ENCODE peak calls at places on chromosome 12, in eight cellular contexts. M is GM06990, K is GM12865, N is IMR-90, R is endodermal cell, V is A549, B is ovary, T is tibial nerve. S is an unnamed sample.

GRCh38 chr12:43861015-43861846 is 25.4 kb downstream of the TMEM117 start:
- DNase-seq in N (peak; percentile 49), R (no peak), V (no peak), B (no peak), T (no peak), M (no peak), K (no peak), S (no peak)

GRCh38 chr12:92582888-92583287 is 119.9 kb upstream of the PLEKHG7 start:
- DNase-seq in R (no peak), B (no peak), V (no peak), K (no peak), N (no peak), M (no peak), T (no peak), S (no peak)

GRCh38 chr12:62006076-62006732 is 254.0 kb upstream of the USP15 start:
- DNase-seq in T (no peak), M (no peak), N (peak; percentile 36), B (no peak), V (peak; percentile 61), R (peak; percentile 69), K (peak; percentile 50), S (no peak)

GRCh38 chr12:1305063-1305434 is 289.3 kb downstream of the FBXL14 start:
- DNase-seq in M (no peak), V (no peak), T (no peak), R (no peak), N (no peak), K (no peak), B (no peak), S (no peak)

GRCh38 chr12:47193066-47193465 is 113.3 kb upstream of the AMIGO2 start:
- DNase-seq in B (no peak), R (no peak), N (no peak), K (no peak), M (no peak), T (no peak), V (no peak), S (no peak)

GRCh38 chr12:41103614-41104013 is 84.5 kb upstream of the PDZRN4 start:
- DNase-seq in K (no peak), N (no peak), R (no peak), T (no peak), V (no peak), B (no peak), M (no peak), S (no peak)

GRCh38 chr12:26818636-26819035 is 14.4 kb downstream of the ITPR2 start:
- DNase-seq in R (no peak), T (no peak), B (no peak), N (no peak), V (no peak), K (no peak), M (no peak), S (no peak)

GRCh38 chr12:108807996-108808725 is 49.2 kb downstream of the SSH1 start:
- DNase-seq in N (no peak), T (no peak), V (no peak), B (no peak), M (no peak), K (no peak), R (no peak), S (no peak)

GRCh38 chr12:109762673-109763191 is 49.1 kb downstream of the FAM222A start:
- DNase-seq in T (no peak), V (no peak), R (peak; percentile 38), K (no peak), N (no peak), M (no peak), B (peak; percentile 8), S (no peak)

GRCh38 chr12:122834229-122834920 is 882 bp upstream of the HIP1R start:
- DNase-seq in K (no peak), M (no peak), N (peak; percentile 44), V (peak; percentile 79), T (no peak), B (no peak), R (peak; percentile 92), S (no peak)

GRCh38 chr12:95653761-95654546 is 102.7 kb upstream of the USP44 start:
- DNase-seq in V (peak; percentile 92), B (no peak), R (peak; percentile 66), K (peak; percentile 5), N (peak; percentile 96), T (no peak), M (no peak), S (no peak)

GRCh38 chr12:126908765-126909142 is 1358.2 kb upstream of the TMEM132C start:
- DNase-seq in M (no peak), T (no peak), N (no peak), B (no peak), R (no peak), V (no peak), K (no peak), S (no peak)

GRCh38 chr12:66269757-66270383 is 32.4 kb upstream of the HELB start:
- DNase-seq in V (peak; percentile 53), T (no peak), B (no peak), M (peak; percentile 29), R (peak; percentile 80), N (peak; percentile 62), K (peak; percentile 52), S (peak; percentile 18)

GRCh38 chr12:93778306-93778705 is 101.1 kb downstream of the CRADD start:
- DNase-seq in M (no peak), N (peak; percentile 88), B (peak; percentile 69), R (no peak), V (no peak), K (no peak), T (no peak), S (no peak)

GRCh38 chr12:24113701-24114100 is 164.2 kb upstream of the SOX5 start:
- DNase-seq in R (no peak), B (no peak), V (no peak), N (peak; percentile 12), T (no peak), M (no peak), K (no peak), S (no peak)

GRCh38 chr12:39959016-39959415 is 146.9 kb downstream of the SLC2A13 start:
- DNase-seq in K (no peak), V (no peak), B (no peak), N (no peak), M (no peak), R (no peak), T (no peak), S (no peak)

GRCh38 chr12:43551971-43552559 is at the start of gene ADAMTS20:
- DNase-seq in V (no peak), N (peak; percentile 3), K (no peak), B (no peak), R (peak; percentile 98), M (no peak), T (no peak), S (no peak)

GRCh38 chr12:131536337-131536736 is 174.6 kb upstream of the SFSWAP start:
- DNase-seq in N (no peak), M (no peak), B (no peak), T (peak; percentile 33), K (peak; percentile 22), V (no peak), R (no peak), S (no peak)

GRCh38 chr12:97005612-97006011 is 98.6 kb downstream of the NEDD1 start:
- DNase-seq in R (no peak), V (no peak), M (no peak), T (no peak), B (no peak), K (no peak), N (no peak), S (no peak)

GRCh38 chr12:119230804-119231203 is 52.1 kb downstream of the HSPB8 start:
- DNase-seq in B (no peak), T (no peak), R (no peak), K (no peak), N (no peak), M (no peak), V (no peak), S (no peak)

GRCh38 chr12:2111816-2112215 is 59.0 kb downstream of the CACNA1C start:
- DNase-seq in B (no peak), T (no peak), V (no peak), N (no peak), K (no peak), M (no peak), R (no peak), S (no peak)

GRCh38 chr12:91833780-91834359 is 311.8 kb downstream of the BTG1 start:
- DNase-seq in V (no peak), M (no peak), N (no peak), R (no peak), K (no peak), B (no peak), T (no peak), S (no peak)

GRCh38 chr12:116750298-116750697 is 12.2 kb downstream of the RNFT2 start:
- DNase-seq in B (no peak), N (no peak), R (no peak), T (no peak), V (no peak), M (no peak), K (no peak), S (no peak)

GRCh38 chr12:132151145-132151765 is 7.0 kb downstream of the NOC4L start:
- DNase-seq in K (no peak), M (no peak), B (no peak), V (no peak), N (no peak), T (no peak), R (no peak), S (no peak)

GRCh38 chr12:25690996-25691864 is 138.1 kb upstream of the LMNTD1 start:
- DNase-seq in K (no peak), M (no peak), R (no peak), N (no peak), V (no peak), B (no peak), T (no peak), S (no peak)
- H3K4me3 ChIP-seq in K (no peak overlapping the region), M (no peak overlapping the region), R (no peak overlapping the region), N (no peak overlapping the region), V (no peak overlapping the region), B (no peak overlapping the region), T (no peak overlapping the region), S (no peak overlapping the region)

DNA sequence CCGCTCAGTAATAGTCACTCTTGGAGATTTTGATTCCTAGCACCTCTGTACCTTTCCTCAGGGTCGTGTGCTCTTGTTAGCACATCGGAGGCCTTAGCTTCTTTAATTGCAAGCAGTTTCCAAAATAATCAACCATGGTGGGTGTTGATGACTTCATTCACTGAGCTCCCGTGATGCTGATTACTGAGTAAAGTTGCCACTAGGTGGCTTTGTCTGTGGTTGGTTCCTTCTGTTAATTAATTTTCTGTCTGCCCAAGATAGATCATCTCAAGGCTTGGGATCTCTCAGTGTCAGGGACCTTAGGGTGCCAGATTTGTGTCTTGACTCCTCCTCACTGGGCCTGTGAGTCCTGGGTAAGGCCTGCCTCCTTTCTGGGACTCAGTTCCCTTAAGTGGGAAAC is 54.3 kb downstream of the PTPN11 start:
- DNase-seq in T (no peak), M (no peak), B (no peak), R (peak; percentile 61), K (peak; percentile 2), V (peak; percentile 17), N (no peak), S (no peak)
- TF ChIP-seq CTCF in T (no peak), M (peak; percentile 32), B (no peak), R (peak; percentile 74), K (peak; percentile 7), V (peak; percentile 29), N (no peak), S (peak; percentile 40)

GRCh38 chr12:48965447-48965846 is 6.1 kb downstream of the WNT10B start:
- DNase-seq in T (no peak), V (no peak), B (no peak), N (peak; percentile 38), R (peak; percentile 81), K (no peak), M (no peak), S (no peak)
- H3K4me3 ChIP-seq in T (no peak overlapping the region), V (no peak overlapping the region), B (no peak overlapping the region), N (no peak overlapping the region), R (no peak overlapping the region), K (no peak overlapping the region), M (no peak overlapping the region), S (no peak overlapping the region)

GRCh38 chr12:56398324-56398723 is 35.7 kb upstream of the APOF start:
- DNase-seq in V (no peak), T (no peak), R (no peak), K (no peak), N (no peak), M (no peak), B (no peak), S (no peak)
- TF ChIP-seq CTCF in V (no peak), T (no peak), R (no peak), K (no peak), N (no peak), M (no peak), B (no peak), S (no peak)